ENCODE peak calls at places on chromosomes 13 and 19, in ten cellular contexts. I is WERI-Rb-1; A is H9; H is mammary epithelial cell; R is AG04450; O is A549; K is heart left ventricle; Z is aorta; V is psoas muscle; W is CD8-positive, alpha-beta T cell. Y is an unnamed sample.

GRCh38 chr19:16951529-16951928 is 62.7 kb downstream of the F2RL3 start:
- DNase-seq in R (no peak), Z (no peak), K (no peak), H (peak; percentile 83), I (no peak), O (no peak), V (no peak), W (no peak), A (no peak), Y (no peak)

GRCh38 chr19:38034153-38034835 is 127.3 kb downstream of the SIPA1L3 start:
- DNase-seq in W (no peak), O (no peak), I (no peak), Z (peak; percentile 51), R (no peak), H (no peak), K (no peak), V (no peak), A (no peak), Y (no peak)

GRCh38 chr19:50815443-50815842 is 8.1 kb downstream of the KLK1 start:
- DNase-seq in I (no peak), Z (no peak), O (no peak), K (no peak), A (no peak), R (no peak), V (no peak), H (no peak), W (no peak), Y (no peak)

GRCh38 chr13:105612541-105612940 is 922.9 kb downstream of the EFNB2 start:
- DNase-seq in V (no peak), K (no peak), H (no peak), Z (no peak), R (no peak), O (no peak), I (no peak), W (no peak), A (no peak), Y (no peak)

GRCh38 chr13:22717036-22717435 is 463.7 kb upstream of the SGCG start:
- DNase-seq in W (no peak), H (no peak), K (no peak), A (no peak), R (no peak), I (no peak), Z (no peak), V (no peak), O (no peak), Y (no peak)

GRCh38 chr13:41308241-41308640 is 2.8 kb upstream of the NAA16 start:
- DNase-seq in R (no peak), H (no peak), I (no peak), O (no peak), V (no peak), K (no peak), W (no peak), A (no peak), Z (no peak), Y (no peak)

GRCh38 chr19:38441660-38442348 is 8.3 kb downstream of the RYR1 start:
- DNase-seq in O (no peak), R (no peak), V (no peak), W (no peak), K (no peak), I (peak; percentile 43), H (no peak), A (peak; percentile 77), Z (no peak), Y (no peak)

GRCh38 chr19:41521860-41522555 is 54.0 kb upstream of the CEACAM21 start:
- DNase-seq in W (peak; percentile 57), O (no peak), H (no peak), K (peak; percentile 13), V (peak; percentile 61), I (no peak), A (no peak), Z (peak; percentile 76), R (no peak), Y (peak; percentile 35)

GRCh38 chr19:50830266-50831025 is 2.9 kb downstream of the KLK15 start:
- DNase-seq in W (no peak), V (peak; percentile 6), H (no peak), R (no peak), I (no peak), Z (peak; percentile 49), K (no peak), A (no peak), O (no peak), Y (no peak)

GRCh38 chr19:18349524-18350128 is 9.2 kb downstream of the PGPEP1 start:
- DNase-seq in I (peak; percentile 55), O (peak; percentile 69), H (peak; percentile 39), Z (peak; percentile 86), R (no peak), W (peak; percentile 15), A (no peak), K (peak; percentile 45), V (peak; percentile 73), Y (no peak)

GRCh38 chr19:15616183-15616582 is 1.2 kb downstream of the CYP4F8 start:
- DNase-seq in R (no peak), H (no peak), I (no peak), W (no peak), K (no peak), V (no peak), A (no peak), O (no peak), Z (no peak), Y (no peak)

GRCh38 chr19:15612342-15612741 is 2.7 kb upstream of the CYP4F8 start:
- DNase-seq in R (no peak), Z (no peak), K (no peak), H (no peak), I (no peak), A (no peak), O (no peak), V (no peak), W (no peak), Y (no peak)

GRCh38 chr19:15615526-15615925 is 508 bp downstream of the CYP4F8 start:
- DNase-seq in O (no peak), H (no peak), K (no peak), V (no peak), R (no peak), W (no peak), A (no peak), I (no peak), Z (no peak), Y (no peak)

GRCh38 chr19:15614507-15615379 is at the start of gene CYP4F8:
- DNase-seq in K (no peak), R (no peak), I (no peak), A (no peak), V (no peak), O (no peak), Z (no peak), H (no peak), W (no peak), Y (no peak)

GRCh38 chr19:15613338-15613737 is 1.7 kb upstream of the CYP4F8 start:
- DNase-seq in A (no peak), R (no peak), H (no peak), V (no peak), Z (no peak), O (no peak), I (no peak), K (no peak), W (no peak), Y (no peak)
- H3K9me3 ChIP-seq in A (peaks cover 73% of the 10 kb centered on the region), R (peaks cover 8% of the 10 kb centered on the region), H (no peaks in the 10 kb centered on the region), V (no peaks in the 10 kb centered on the region), Z (no peaks in the 10 kb centered on the region), O (no peaks in the 10 kb centered on the region), I (no peaks in the 10 kb centered on the region), K (no peaks in the 10 kb centered on the region), W (no peaks in the 10 kb centered on the region), Y (no peaks in the 10 kb centered on the region)

GRCh38 chr19:15864824-15865223 is 33.0 kb downstream of the CYP4F2 start:
- DNase-seq in W (no peak), V (no peak), A (no peak), R (no peak), I (no peak), Z (no peak), O (no peak), H (no peak), K (no peak), Y (no peak)

GRCh38 chr19:15862444-15862843 is 35.4 kb downstream of the CYP4F2 start:
- DNase-seq in I (no peak), Z (no peak), V (no peak), K (no peak), R (no peak), O (no peak), W (no peak), H (no peak), A (no peak), Y (no peak)

GRCh38 chr19:15863272-15863671 is 34.6 kb downstream of the CYP4F2 start:
- DNase-seq in Z (no peak), R (no peak), A (no peak), K (no peak), V (no peak), I (no peak), H (peak; percentile 58), W (no peak), O (no peak), Y (no peak)

GRCh38 chr19:15859187-15859586 is 38.7 kb downstream of the CYP4F2 start:
- DNase-seq in V (no peak), K (no peak), Z (no peak), A (no peak), R (no peak), W (no peak), H (no peak), I (no peak), O (no peak), Y (no peak)

GRCh38 chr19:15860522-15860921 is 37.4 kb downstream of the CYP4F2 start:
- DNase-seq in K (no peak), V (no peak), R (no peak), H (no peak), I (no peak), Z (no peak), A (no peak), O (no peak), W (no peak), Y (no peak)
- H3K9me3 ChIP-seq in K (no peaks in the 10 kb centered on the region), V (no peaks in the 10 kb centered on the region), R (peaks cover 9% of the 10 kb centered on the region), H (no peaks in the 10 kb centered on the region), I (no peaks in the 10 kb centered on the region), Z (no peaks in the 10 kb centered on the region), A (peaks cover 82% of the 10 kb centered on the region), O (no peaks in the 10 kb centered on the region), W (no peaks in the 10 kb centered on the region), Y (no peaks in the 10 kb centered on the region)

DNA sequence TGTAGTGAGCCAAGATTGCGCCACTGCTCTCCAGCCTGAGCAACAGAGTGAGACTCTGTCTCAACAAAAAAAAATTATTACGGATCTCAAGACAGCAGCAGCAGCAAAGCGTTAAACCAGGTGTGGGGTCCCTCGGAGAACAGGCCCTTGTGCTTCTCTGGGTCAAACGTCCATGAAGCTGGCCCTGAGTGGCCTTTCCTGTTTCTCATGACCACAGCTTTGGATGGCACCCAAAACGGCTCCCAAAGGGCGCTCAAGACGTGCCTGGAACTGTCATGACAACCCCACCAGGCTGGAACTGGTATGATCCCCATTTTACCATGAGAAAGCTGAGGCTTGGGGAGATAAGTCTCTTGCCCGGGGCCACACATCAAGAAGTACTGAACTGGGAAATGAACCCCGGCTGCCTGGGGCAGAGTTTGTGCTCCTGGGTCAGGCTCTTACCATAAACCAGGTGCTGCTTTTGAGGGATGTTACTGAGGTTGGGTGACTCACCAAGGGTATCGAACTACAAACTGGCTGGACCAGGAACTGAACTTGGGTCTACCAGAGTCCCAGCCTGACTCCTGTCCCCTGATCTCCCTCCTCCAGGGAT is 11.6 kb upstream of the SAMD1 start:
- DNase-seq in I (no peak), A (no peak), W (no peak), Z (no peak), V (no peak), K (no peak), R (no peak), H (peak; percentile 48), O (no peak), Y (no peak)
- H3K9me3 ChIP-seq in I (no peaks in the 10 kb centered on the region), A (no peaks in the 10 kb centered on the region), W (no peaks in the 10 kb centered on the region), Z (no peaks in the 10 kb centered on the region), V (no peaks in the 10 kb centered on the region), K (no peaks in the 10 kb centered on the region), R (no peaks in the 10 kb centered on the region), H (no peaks in the 10 kb centered on the region), O (no peaks in the 10 kb centered on the region), Y (no peaks in the 10 kb centered on the region)

GRCh38 chr19:40026597-40026970 is 29.4 kb downstream of the ZNF780B start:
- DNase-seq in A (no peak), Z (no peak), H (no peak), W (no peak), V (no peak), O (no peak), K (no peak), I (no peak), R (no peak), Y (no peak)
- H3K9me3 ChIP-seq in A (peaks cover 72% of the 10 kb centered on the region), Z (peaks cover 24% of the 10 kb centered on the region), H (peaks cover 41% of the 10 kb centered on the region), W (peaks cover 41% of the 10 kb centered on the region), V (peaks cover 76% of the 10 kb centered on the region), O (peaks cover 100% of the 10 kb centered on the region), K (peaks cover 98% of the 10 kb centered on the region), I (peaks cover 17% of the 10 kb centered on the region), R (peaks cover 50% of the 10 kb centered on the region), Y (peaks cover 49% of the 10 kb centered on the region)

Y was measured in T-helper 17 cell.